ENCODE peak calls at places on chromosomes 3 and 15, in seven cellular contexts. U, D, W, E, P, C and A are unnamed samples.

GRCh38 chr3:31917303-31917903 is 63.7 kb downstream of the OSBPL10 start:
- DNase-seq in D (no peak), W (no peak), E (no peak), C (no peak), P (no peak), U (peak), A (no peak)

GRCh38 chr15:48021336-48022086 is 99.3 kb upstream of the SLC24A5 start:
- DNase-seq in E (no peak), P (peak), U (no peak), D (peak), W (no peak), C (peak), A (no peak)

GRCh38 chr15:46059921-46060565 is 425.2 kb downstream of the SQOR start:
- DNase-seq in D (no peak), E (no peak), P (no peak), W (no peak), C (no peak), U (no peak), A (no peak)

GRCh38 chr3:127420355-127420655 is 132.5 kb upstream of the PRR20G start:
- DNase-seq in P (no peak), C (no peak), W (no peak), E (no peak), D (no peak), U (no peak), A (peak)

GRCh38 chr3:52792961-52793695 is 1.5 kb upstream of the ITIH3 start:
- DNase-seq in U (no peak), P (no peak), D (no peak), W (no peak), C (no peak), E (no peak), A (no peak)

GRCh38 chr3:167032267-167032876 is 347.7 kb downstream of the ZBBX start:
- DNase-seq in P (peak), U (peak), D (peak), C (peak), W (peak), E (no peak), A (no peak)

GRCh38 chr15:57391537-57391936 is 15.2 kb downstream of the CGNL1 start:
- DNase-seq in P (no peak), D (no peak), U (no peak), E (no peak), W (no peak), C (no peak), A (no peak)

GRCh38 chr3:126438186-126438585 is 37.5 kb downstream of the ZXDC start:
- DNase-seq in D (no peak), P (no peak), E (peak), W (no peak), C (no peak), U (no peak), A (no peak)

GRCh38 chr3:136839556-136839931 is 20.6 kb downstream of the SLC35G2 start:
- DNase-seq in W (no peak), C (no peak), D (no peak), E (no peak), P (no peak), U (no peak), A (no peak)

GRCh38 chr15:59762558-59762957 is 73.4 kb upstream of the BNIP2 start:
- DNase-seq in E (peak), C (peak), U (peak), P (no peak), W (no peak), D (no peak), A (no peak)

GRCh38 chr15:60469893-60470641 is 8.9 kb downstream of the ICE2 start:
- DNase-seq in U (no peak), P (peak), E (no peak), C (no peak), W (no peak), D (peak), A (no peak)

GRCh38 chr3:160637081-160637480 is 39.9 kb upstream of the ARL14 start:
- DNase-seq in U (no peak), D (no peak), C (no peak), W (no peak), P (no peak), E (no peak), A (no peak)

GRCh38 chr3:10497439-10497838 is 7.9 kb downstream of the ATP2B2 start:
- DNase-seq in C (no peak), P (no peak), U (no peak), E (no peak), D (no peak), W (no peak), A (no peak)

GRCh38 chr15:25990245-25990644 is 127.1 kb upstream of the ATP10A start:
- DNase-seq in E (no peak), W (no peak), D (no peak), U (no peak), C (no peak), P (no peak), A (no peak)

GRCh38 chr15:57734860-57735259 is 28.3 kb downstream of the POLR2M start:
- DNase-seq in D (no peak), E (no peak), U (no peak), W (no peak), C (no peak), P (no peak), A (no peak)

GRCh38 chr3:111143-112069 is 85.2 kb upstream of the CHL1 start:
- DNase-seq in U (no peak), D (no peak), W (no peak), P (no peak), C (no peak), E (no peak), A (no peak)

GRCh38 chr3:184546252-184546651 is 15.3 kb upstream of the EPHB3 start:
- DNase-seq in P (no peak), W (no peak), D (no peak), U (no peak), C (peak), E (peak), A (no peak)

GRCh38 chr3:149621218-149622005 is 36.4 kb downstream of the WWTR1 start:
- DNase-seq in W (no peak), P (peak), E (no peak), C (peak), D (peak), U (no peak), A (no peak)

GRCh38 chr3:31448035-31448881 is 84.5 kb upstream of the STT3B start:
- DNase-seq in E (peak), U (peak), W (no peak), P (no peak), D (peak), C (peak), A (peak)

GRCh38 chr15:38620851-38621594 is 56.4 kb upstream of the RASGRP1 start:
- DNase-seq in C (no peak), D (no peak), W (no peak), U (no peak), E (no peak), P (no peak), A (no peak)

GRCh38 chr3:60752800-60753199 is 498.5 kb downstream of the FHIT start:
- DNase-seq in W (no peak), U (no peak), D (peak), C (no peak), E (no peak), P (peak), A (no peak)

GRCh38 chr3:77053769-77054168 is 13.9 kb downstream of the ROBO2 start:
- DNase-seq in D (no peak), E (no peak), P (peak), U (no peak), W (no peak), C (no peak), A (no peak)

GRCh38 chr3:151011427-151011826 is 38.9 kb upstream of the CLRN1 start:
- DNase-seq in W (peak), P (peak), E (no peak), U (peak), C (no peak), D (peak), A (no peak)

GRCh38 chr3:124886168-124887051 is 755 bp downstream of the ITGB5 start:
- DNase-seq in E (peak), D (peak), P (peak), W (peak), C (peak), U (peak), A (no peak)

GRCh38 chr3:71369733-71370391 is 213.7 kb downstream of the FOXP1 start:
- DNase-seq in P (no peak), C (no peak), E (no peak), W (no peak), D (peak), U (no peak), A (no peak)

GRCh38 chr15:83295417-83295816 is 11.0 kb upstream of the BNC1 start:
- DNase-seq in U (peak), D (no peak), W (no peak), E (no peak), C (no peak), P (no peak), A (no peak)

GRCh38 chr3:133892546-133893231 is 3.0 kb downstream of the RAB6B start:
- DNase-seq in P (no peak), D (no peak), W (no peak), U (no peak), E (no peak), C (no peak), A (no peak)

GRCh38 chr15:56356616-56357015 is 8.6 kb upstream of the TEX9 start:
- DNase-seq in W (no peak), P (no peak), E (no peak), U (no peak), D (no peak), C (no peak), A (no peak)

GRCh38 chr15:73704869-73705645 is 20.9 kb downstream of the CD276 start:
- DNase-seq in C (peak), U (peak), D (peak), W (no peak), E (peak), P (peak), A (peak)

GRCh38 chr3:170737763-170738162 is 132.2 kb downstream of the RPL22L1 start:
- DNase-seq in D (no peak), C (no peak), W (no peak), U (no peak), P (no peak), E (no peak), A (no peak)

GRCh38 chr3:109355625-109356441 is 18.5 kb upstream of the DPPA4 start:
- DNase-seq in U (peak), P (peak), C (no peak), W (peak), E (peak), D (no peak), A (peak)

GRCh38 chr3:10361375-10361774 is 40.5 kb upstream of the SEC13 start:
- DNase-seq in P (no peak), W (no peak), C (no peak), U (no peak), D (no peak), E (no peak), A (no peak)

GRCh38 chr3:79491029-79491634 is 276.7 kb downstream of the ROBO1 start:
- DNase-seq in E (no peak), C (no peak), W (no peak), P (no peak), U (no peak), D (no peak), A (no peak)

GRCh38 chr3:117366574-117366973 is 657.0 kb downstream of the TUSC7 start:
- DNase-seq in D (no peak), W (no peak), P (no peak), E (no peak), C (no peak), U (no peak), A (no peak)

GRCh38 chr3:86245360-86245759 is 745.6 kb downstream of the VGLL3 start:
- DNase-seq in W (no peak), C (peak), P (no peak), E (no peak), D (no peak), U (peak), A (no peak)

GRCh38 chr15:66835558-66835878 is 133.5 kb downstream of the SMAD6 start:
- DNase-seq in U (no peak), C (peak), D (peak), W (no peak), P (peak), E (no peak), A (no peak)

GRCh38 chr15:80567721-80568157 is 127.4 kb upstream of the ABHD17C start:
- DNase-seq in E (peak), D (peak), P (peak), U (peak), W (peak), C (peak), A (peak)

GRCh38 chr3:194194051-194194756 is 58.3 kb downstream of the HES1 start:
- DNase-seq in P (no peak), W (no peak), U (no peak), D (no peak), E (no peak), C (no peak), A (no peak)

GRCh38 chr15:45715528-45715927 is 80.7 kb downstream of the SQOR start:
- DNase-seq in U (peak), C (no peak), W (no peak), D (peak), E (no peak), P (peak), A (no peak)

GRCh38 chr15:40397688-40398412 is 7.7 kb upstream of the IVD start:
- DNase-seq in W (no peak), U (no peak), E (no peak), C (no peak), D (no peak), P (no peak), A (no peak)

GRCh38 chr15:41491889-41492288 is 1.8 kb upstream of the ITPKA start:
- DNase-seq in D (no peak), E (no peak), W (no peak), P (no peak), U (no peak), C (no peak), A (no peak)

GRCh38 chr15:41492597-41493204 is 973 bp upstream of the ITPKA start:
- DNase-seq in W (no peak), D (no peak), P (no peak), C (no peak), U (no peak), E (no peak), A (no peak)

GRCh38 chr15:41487802-41488201 is 5.9 kb upstream of the ITPKA start:
- DNase-seq in D (peak), E (no peak), U (no peak), C (no peak), W (no peak), P (no peak), A (no peak)

GRCh38 chr15:41489641-41490040 is 4.0 kb upstream of the ITPKA start:
- DNase-seq in C (no peak), D (no peak), W (no peak), P (no peak), U (no peak), E (no peak), A (no peak)

DNA sequence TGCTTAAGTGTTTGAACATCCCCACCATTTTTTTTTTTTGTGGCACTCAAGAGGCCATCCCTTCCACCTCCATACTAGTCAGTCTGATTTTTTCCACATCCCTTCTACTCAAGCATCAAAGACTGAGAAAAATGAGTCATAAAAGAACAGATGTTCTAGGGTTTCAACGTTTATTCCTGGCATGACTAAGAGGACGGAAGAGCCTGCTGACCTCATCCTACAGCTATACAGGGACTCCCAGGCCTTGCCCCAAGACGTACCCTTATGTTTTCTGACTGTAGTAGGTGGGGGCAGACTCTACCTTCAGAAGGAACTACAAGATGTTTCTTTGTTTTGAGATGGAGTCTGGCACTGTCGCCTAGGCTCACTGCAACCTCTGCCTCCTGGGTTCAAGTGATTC is 3.3 kb upstream of the ITPKA start:
- DNase-seq in P (peak), W (no peak), C (peak), D (peak), E (no peak), U (no peak), A (no peak)
- H3K23ac ChIP-seq in P (no peak), W (no peak), C (no peak), D (no peak), E (no peak), U (no peak), A (no peak)

GRCh38 chr3:59503441-59503840 is 453.6 kb upstream of the CFAP20DC start:
- DNase-seq in U (no peak), C (no peak), E (no peak), W (no peak), D (no peak), P (no peak), A (no peak)

GRCh38 chr3:59499954-59500353 is 450.1 kb upstream of the CFAP20DC start:
- DNase-seq in D (no peak), C (no peak), U (no peak), W (no peak), E (no peak), P (no peak), A (no peak)

GRCh38 chr3:59502806-59503205 is 453.0 kb upstream of the CFAP20DC start:
- DNase-seq in W (no peak), C (peak), P (peak), E (no peak), D (peak), U (no peak), A (no peak)

GRCh38 chr3:59496250-59496649 is 446.4 kb upstream of the CFAP20DC start:
- DNase-seq in E (no peak), D (no peak), W (no peak), P (no peak), U (no peak), C (no peak), A (no peak)

DNA sequence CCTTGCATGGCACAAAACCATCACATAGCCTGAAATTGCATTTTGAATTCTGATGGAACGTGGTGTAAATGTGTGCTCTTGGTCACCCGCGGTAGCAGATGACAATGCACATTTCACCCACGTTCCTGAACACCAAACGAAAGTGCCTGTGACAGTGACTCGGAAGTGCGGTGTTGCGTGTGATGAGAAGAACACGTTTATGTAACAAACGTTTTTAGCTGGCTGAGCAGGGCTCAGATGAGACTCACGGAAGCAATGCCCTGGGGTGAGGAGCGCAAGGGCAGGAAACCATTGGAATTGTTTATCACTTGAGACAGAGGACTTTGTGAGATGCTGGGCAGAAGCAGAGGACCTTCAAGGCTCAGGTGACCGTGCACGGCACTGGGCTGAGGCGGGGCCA is 449.2 kb upstream of the CFAP20DC start:
- DNase-seq in D (no peak), U (no peak), P (no peak), C (no peak), W (no peak), E (no peak), A (no peak)
- H3K23ac ChIP-seq in D (peak), U (peak), P (no peak), C (no peak), W (no peak), E (no peak), A (no peak)

DNA sequence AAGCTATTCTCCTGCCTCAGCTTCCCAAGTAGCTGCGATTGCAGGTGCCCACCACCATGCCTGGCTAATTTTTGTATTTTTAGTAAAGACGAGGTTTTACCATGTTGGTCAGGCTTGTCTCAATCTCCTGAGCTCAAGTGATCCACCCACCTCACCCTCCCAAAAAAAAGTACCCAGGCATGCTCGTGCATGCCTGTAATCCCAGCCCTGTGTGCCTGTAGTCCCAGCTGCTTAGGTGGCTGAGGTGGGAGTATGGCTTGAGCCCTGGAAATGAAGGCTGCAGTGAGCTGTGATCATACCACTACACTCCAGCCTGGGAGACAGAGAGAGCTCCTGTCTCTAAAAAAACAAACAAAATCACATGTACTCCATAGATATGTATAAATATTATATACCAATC is 176.5 kb downstream of the SOX2 start:
- DNase-seq in U (no peak), P (no peak), C (no peak), W (no peak), E (no peak), D (no peak), A (no peak)
- H3K23ac ChIP-seq in U (no peak), P (no peak), C (no peak), W (no peak), E (no peak), D (no peak), A (no peak)

DNA sequence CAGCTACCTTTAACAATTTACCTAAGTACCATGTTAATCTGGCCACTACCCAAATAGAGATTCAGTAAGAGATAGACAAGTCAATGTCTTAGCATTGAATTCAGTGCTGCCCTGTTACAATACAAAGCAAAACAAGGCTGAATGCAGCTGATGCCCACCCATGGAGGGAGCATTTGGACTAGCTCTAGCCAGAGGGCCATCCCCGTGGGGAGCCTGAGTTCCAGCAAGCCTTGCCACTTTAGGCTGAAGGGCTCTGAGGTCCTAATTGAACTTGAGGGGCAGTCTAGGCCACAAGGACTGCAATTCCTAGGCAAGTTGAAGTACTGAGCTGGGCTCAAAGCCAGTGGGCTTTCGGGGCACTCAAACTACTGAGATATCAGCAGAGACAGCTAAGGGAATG is 265.9 kb downstream of the EFHB start:
- DNase-seq in W (no peak), E (no peak), C (no peak), D (no peak), P (no peak), U (peak), A (no peak)
- H3K23ac ChIP-seq in W (no peak), E (no peak), C (no peak), D (no peak), P (no peak), U (no peak), A (no peak)